ENCODE peak calls at places on chromosomes 3 and 15, in six cellular contexts. One of them, this sample, is unnamed.

GRCh38 chr15:24917431-24917830 is 37.4 kb upstream of the SNRPN start:
- DNase-seq in activated effector memory CD4-positive, alpha-beta T cell treated with Interleukin-2 at 50 U/mL for 16 hours: no peak
- DNase-seq in mesothelial cell of epicardium: no peak
- DNase-seq in activated T-helper 1 cell treated with anti-CD3 and anti-CD28 coated beads, Interleukin-12 subunit alpha, Interleukin-12 subunit beta, Interleukin-2, Interleukin-4 antibody, amounts not matched to agents 30 ng/mL and 10 ng/mL and 1 ng/mL, durations not matched to agents 14 hours and 24 hours and 36 hours: no peak
- DNase-seq in T-helper 9 cell: no peak
- DNase-seq in neuronal stem cell: no peak
- DNase-seq in this sample: no peak

GRCh38 chr3:157220211-157220610 is 60.3 kb upstream of the CCNL1 start:
- DNase-seq in activated effector memory CD4-positive, alpha-beta T cell treated with Interleukin-2 at 50 U/mL for 16 hours: no peak
- DNase-seq in T-helper 9 cell: no peak
- DNase-seq in activated T-helper 1 cell treated with anti-CD3 and anti-CD28 coated beads, Interleukin-12 subunit alpha, Interleukin-12 subunit beta, Interleukin-2, Interleukin-4 antibody, amounts not matched to agents 30 ng/mL and 10 ng/mL and 1 ng/mL, durations not matched to agents 14 hours and 24 hours and 36 hours: no peak
- DNase-seq in mesothelial cell of epicardium: no peak
- DNase-seq in neuronal stem cell: no peak
- DNase-seq in this sample: no peak

GRCh38 chr3:95418251-95418650 is 1355.4 kb downstream of the NSUN3 start:
- DNase-seq in activated T-helper 1 cell treated with anti-CD3 and anti-CD28 coated beads, Interleukin-12 subunit alpha, Interleukin-12 subunit beta, Interleukin-2, Interleukin-4 antibody, amounts not matched to agents 30 ng/mL and 10 ng/mL and 1 ng/mL, durations not matched to agents 14 hours and 24 hours and 36 hours: no peak
- DNase-seq in activated effector memory CD4-positive, alpha-beta T cell treated with Interleukin-2 at 50 U/mL for 16 hours: no peak
- DNase-seq in mesothelial cell of epicardium: no peak
- DNase-seq in T-helper 9 cell: no peak
- DNase-seq in neuronal stem cell: no peak
- DNase-seq in this sample: no peak

GRCh38 chr3:111152506-111152905 is 80.9 kb downstream of the NECTIN3 start:
- DNase-seq in neuronal stem cell: no peak
- DNase-seq in activated effector memory CD4-positive, alpha-beta T cell treated with Interleukin-2 at 50 U/mL for 16 hours: no peak
- DNase-seq in mesothelial cell of epicardium: no peak
- DNase-seq in activated T-helper 1 cell treated with anti-CD3 and anti-CD28 coated beads, Interleukin-12 subunit alpha, Interleukin-12 subunit beta, Interleukin-2, Interleukin-4 antibody, amounts not matched to agents 30 ng/mL and 10 ng/mL and 1 ng/mL, durations not matched to agents 14 hours and 24 hours and 36 hours: no peak
- DNase-seq in T-helper 9 cell: no peak
- DNase-seq in this sample: no peak

GRCh38 chr3:73801444-73801843 is 176.7 kb upstream of the PDZRN3 start:
- DNase-seq in activated effector memory CD4-positive, alpha-beta T cell treated with Interleukin-2 at 50 U/mL for 16 hours: no peak
- DNase-seq in T-helper 9 cell: no peak
- DNase-seq in activated T-helper 1 cell treated with anti-CD3 and anti-CD28 coated beads, Interleukin-12 subunit alpha, Interleukin-12 subunit beta, Interleukin-2, Interleukin-4 antibody, amounts not matched to agents 30 ng/mL and 10 ng/mL and 1 ng/mL, durations not matched to agents 14 hours and 24 hours and 36 hours: no peak
- DNase-seq in mesothelial cell of epicardium: no peak
- DNase-seq in neuronal stem cell: no peak
- DNase-seq in this sample: no peak

GRCh38 chr3:62193586-62194345 is 179.6 kb downstream of the FEZF2 start:
- DNase-seq in activated T-helper 1 cell treated with anti-CD3 and anti-CD28 coated beads, Interleukin-12 subunit alpha, Interleukin-12 subunit beta, Interleukin-2, Interleukin-4 antibody, amounts not matched to agents 30 ng/mL and 10 ng/mL and 1 ng/mL, durations not matched to agents 14 hours and 24 hours and 36 hours: no peak
- DNase-seq in neuronal stem cell: no peak
- DNase-seq in activated effector memory CD4-positive, alpha-beta T cell treated with Interleukin-2 at 50 U/mL for 16 hours: no peak
- DNase-seq in T-helper 9 cell: no peak
- DNase-seq in mesothelial cell of epicardium: no peak
- DNase-seq in this sample: no peak

GRCh38 chr15:81792646-81793045 is 253.2 kb downstream of the MEX3B start:
- DNase-seq in activated T-helper 1 cell treated with anti-CD3 and anti-CD28 coated beads, Interleukin-12 subunit alpha, Interleukin-12 subunit beta, Interleukin-2, Interleukin-4 antibody, amounts not matched to agents 30 ng/mL and 10 ng/mL and 1 ng/mL, durations not matched to agents 14 hours and 24 hours and 36 hours: no peak
- DNase-seq in T-helper 9 cell: no peak
- DNase-seq in mesothelial cell of epicardium: no peak
- DNase-seq in activated effector memory CD4-positive, alpha-beta T cell treated with Interleukin-2 at 50 U/mL for 16 hours: no peak
- DNase-seq in neuronal stem cell: no peak
- DNase-seq in this sample: no peak

GRCh38 chr15:68201153-68201878 is 3.8 kb downstream of the CALML4 start:
- DNase-seq in mesothelial cell of epicardium: no peak
- DNase-seq in activated effector memory CD4-positive, alpha-beta T cell treated with Interleukin-2 at 50 U/mL for 16 hours: no peak
- DNase-seq in activated T-helper 1 cell treated with anti-CD3 and anti-CD28 coated beads, Interleukin-12 subunit alpha, Interleukin-12 subunit beta, Interleukin-2, Interleukin-4 antibody, amounts not matched to agents 30 ng/mL and 10 ng/mL and 1 ng/mL, durations not matched to agents 14 hours and 24 hours and 36 hours: no peak
- DNase-seq in neuronal stem cell: no peak
- DNase-seq in T-helper 9 cell: no peak
- DNase-seq in this sample: no peak

GRCh38 chr15:66053991-66054390 is 184.7 kb downstream of the RAB11A start:
- DNase-seq in activated T-helper 1 cell treated with anti-CD3 and anti-CD28 coated beads, Interleukin-12 subunit alpha, Interleukin-12 subunit beta, Interleukin-2, Interleukin-4 antibody, amounts not matched to agents 30 ng/mL and 10 ng/mL and 1 ng/mL, durations not matched to agents 14 hours and 24 hours and 36 hours: no peak
- DNase-seq in T-helper 9 cell: no peak
- DNase-seq in neuronal stem cell: no peak
- DNase-seq in activated effector memory CD4-positive, alpha-beta T cell treated with Interleukin-2 at 50 U/mL for 16 hours: no peak
- DNase-seq in mesothelial cell of epicardium: no peak
- DNase-seq in this sample: no peak

GRCh38 chr15:73992594-73992898 is 451 bp upstream of the STOML1 start:
- DNase-seq in activated T-helper 1 cell treated with anti-CD3 and anti-CD28 coated beads, Interleukin-12 subunit alpha, Interleukin-12 subunit beta, Interleukin-2, Interleukin-4 antibody, amounts not matched to agents 30 ng/mL and 10 ng/mL and 1 ng/mL, durations not matched to agents 14 hours and 24 hours and 36 hours: no peak
- DNase-seq in neuronal stem cell: no peak
- DNase-seq in mesothelial cell of epicardium: no peak
- DNase-seq in T-helper 9 cell: no peak
- DNase-seq in activated effector memory CD4-positive, alpha-beta T cell treated with Interleukin-2 at 50 U/mL for 16 hours: no peak
- DNase-seq in this sample: no peak

GRCh38 chr15:63896336-63897115 is 62.8 kb upstream of the HERC1 start:
- DNase-seq in activated T-helper 1 cell treated with anti-CD3 and anti-CD28 coated beads, Interleukin-12 subunit alpha, Interleukin-12 subunit beta, Interleukin-2, Interleukin-4 antibody, amounts not matched to agents 30 ng/mL and 10 ng/mL and 1 ng/mL, durations not matched to agents 14 hours and 24 hours and 36 hours: peak
- DNase-seq in neuronal stem cell: no peak
- DNase-seq in mesothelial cell of epicardium: no peak
- DNase-seq in T-helper 9 cell: no peak
- DNase-seq in activated effector memory CD4-positive, alpha-beta T cell treated with Interleukin-2 at 50 U/mL for 16 hours: no peak
- DNase-seq in this sample: peak

GRCh38 chr3:18086078-18086477 is 339.1 kb downstream of the SATB1 start:
- DNase-seq in neuronal stem cell: no peak
- DNase-seq in activated T-helper 1 cell treated with anti-CD3 and anti-CD28 coated beads, Interleukin-12 subunit alpha, Interleukin-12 subunit beta, Interleukin-2, Interleukin-4 antibody, amounts not matched to agents 30 ng/mL and 10 ng/mL and 1 ng/mL, durations not matched to agents 14 hours and 24 hours and 36 hours: no peak
- DNase-seq in T-helper 9 cell: no peak
- DNase-seq in activated effector memory CD4-positive, alpha-beta T cell treated with Interleukin-2 at 50 U/mL for 16 hours: no peak
- DNase-seq in mesothelial cell of epicardium: no peak
- DNase-seq in this sample: peak

GRCh38 chr3:126110431-126111125 is 26.7 kb upstream of the SLC41A3 start:
- DNase-seq in neuronal stem cell: no peak
- DNase-seq in activated T-helper 1 cell treated with anti-CD3 and anti-CD28 coated beads, Interleukin-12 subunit alpha, Interleukin-12 subunit beta, Interleukin-2, Interleukin-4 antibody, amounts not matched to agents 30 ng/mL and 10 ng/mL and 1 ng/mL, durations not matched to agents 14 hours and 24 hours and 36 hours: no peak
- DNase-seq in T-helper 9 cell: no peak
- DNase-seq in mesothelial cell of epicardium: no peak
- DNase-seq in activated effector memory CD4-positive, alpha-beta T cell treated with Interleukin-2 at 50 U/mL for 16 hours: no peak
- DNase-seq in this sample: no peak

GRCh38 chr15:85559530-85559929 is 179.1 kb downstream of the AKAP13 start:
- DNase-seq in mesothelial cell of epicardium: no peak
- DNase-seq in activated T-helper 1 cell treated with anti-CD3 and anti-CD28 coated beads, Interleukin-12 subunit alpha, Interleukin-12 subunit beta, Interleukin-2, Interleukin-4 antibody, amounts not matched to agents 30 ng/mL and 10 ng/mL and 1 ng/mL, durations not matched to agents 14 hours and 24 hours and 36 hours: no peak
- DNase-seq in T-helper 9 cell: no peak
- DNase-seq in activated effector memory CD4-positive, alpha-beta T cell treated with Interleukin-2 at 50 U/mL for 16 hours: no peak
- DNase-seq in neuronal stem cell: no peak
- DNase-seq in this sample: no peak

GRCh38 chr3:178845446-178846118 is 226.0 kb downstream of the ZMAT3 start:
- DNase-seq in mesothelial cell of epicardium: no peak
- DNase-seq in T-helper 9 cell: no peak
- DNase-seq in activated effector memory CD4-positive, alpha-beta T cell treated with Interleukin-2 at 50 U/mL for 16 hours: no peak
- DNase-seq in neuronal stem cell: no peak
- DNase-seq in activated T-helper 1 cell treated with anti-CD3 and anti-CD28 coated beads, Interleukin-12 subunit alpha, Interleukin-12 subunit beta, Interleukin-2, Interleukin-4 antibody, amounts not matched to agents 30 ng/mL and 10 ng/mL and 1 ng/mL, durations not matched to agents 14 hours and 24 hours and 36 hours: no peak
- DNase-seq in this sample: no peak

GRCh38 chr3:69665026-69665739 is 74.1 kb upstream of the MITF start:
- DNase-seq in T-helper 9 cell: no peak
- DNase-seq in activated effector memory CD4-positive, alpha-beta T cell treated with Interleukin-2 at 50 U/mL for 16 hours: no peak
- DNase-seq in mesothelial cell of epicardium: no peak
- DNase-seq in activated T-helper 1 cell treated with anti-CD3 and anti-CD28 coated beads, Interleukin-12 subunit alpha, Interleukin-12 subunit beta, Interleukin-2, Interleukin-4 antibody, amounts not matched to agents 30 ng/mL and 10 ng/mL and 1 ng/mL, durations not matched to agents 14 hours and 24 hours and 36 hours: no peak
- DNase-seq in neuronal stem cell: no peak
- DNase-seq in this sample: no peak

This sample was measured in GDM1.